ENCODE peak calls at places on chromosome 18, in nine cellular contexts. Y, G, R, V, M, S, E, O and W are unnamed samples. For H3K27me3, the result is how much of the 10 kb centered on the place peaks cover.

GRCh38 chr18:76932026-76932819 is 109.9 kb downstream of the ZNF236 start:
- DNase-seq in Y (no peak), M (peak), G (no peak), E (peak), O (no peak), V (no peak), R (no peak), S (no peak), W (no peak)

GRCh38 chr18:32553174-32553573 is 82.5 kb upstream of the GAREM1 start:
- DNase-seq in Y (no peak), R (no peak), M (peak), V (no peak), S (no peak), O (no peak), G (no peak), E (no peak), W (no peak)

GRCh38 chr18:29879763-29880162 is 1162.8 kb downstream of the DSC3 start:
- DNase-seq in O (no peak), M (no peak), S (no peak), Y (no peak), R (no peak), E (no peak), V (no peak), G (no peak), W (no peak)

GRCh38 chr18:68549257-68549871 is 165.5 kb downstream of the TMX3 start:
- DNase-seq in R (no peak), V (no peak), M (peak), S (no peak), Y (no peak), O (no peak), G (no peak), E (peak), W (no peak)

GRCh38 chr18:68494802-68495560 is 219.9 kb downstream of the TMX3 start:
- DNase-seq in S (no peak), O (no peak), G (no peak), R (no peak), V (no peak), E (peak), M (peak), Y (no peak), W (no peak)

GRCh38 chr18:13235981-13236380 is 17.4 kb downstream of the LDLRAD4 start:
- DNase-seq in M (no peak), O (peak), R (no peak), S (no peak), E (no peak), V (peak), Y (no peak), G (no peak), W (no peak)

GRCh38 chr18:6328624-6329016 is 86.1 kb downstream of the L3MBTL4 start:
- DNase-seq in Y (no peak), R (no peak), M (no peak), S (no peak), O (no peak), E (no peak), V (no peak), G (no peak), W (no peak)

GRCh38 chr18:75083131-75083530 is 125.8 kb downstream of the PTGR3 start:
- DNase-seq in V (no peak), Y (no peak), M (no peak), R (no peak), O (no peak), S (no peak), G (no peak), E (no peak), W (no peak)

GRCh38 chr18:12776821-12777471 is 74.1 kb downstream of the PSMG2 start:
- DNase-seq in V (no peak), E (no peak), Y (no peak), M (no peak), G (no peak), S (no peak), O (peak), R (no peak), W (no peak)

GRCh38 chr18:11494093-11494492 is 115.3 kb upstream of the SLC35G4 start:
- DNase-seq in V (no peak), O (no peak), G (no peak), E (peak), M (no peak), Y (no peak), S (no peak), R (no peak), W (no peak)

DNA sequence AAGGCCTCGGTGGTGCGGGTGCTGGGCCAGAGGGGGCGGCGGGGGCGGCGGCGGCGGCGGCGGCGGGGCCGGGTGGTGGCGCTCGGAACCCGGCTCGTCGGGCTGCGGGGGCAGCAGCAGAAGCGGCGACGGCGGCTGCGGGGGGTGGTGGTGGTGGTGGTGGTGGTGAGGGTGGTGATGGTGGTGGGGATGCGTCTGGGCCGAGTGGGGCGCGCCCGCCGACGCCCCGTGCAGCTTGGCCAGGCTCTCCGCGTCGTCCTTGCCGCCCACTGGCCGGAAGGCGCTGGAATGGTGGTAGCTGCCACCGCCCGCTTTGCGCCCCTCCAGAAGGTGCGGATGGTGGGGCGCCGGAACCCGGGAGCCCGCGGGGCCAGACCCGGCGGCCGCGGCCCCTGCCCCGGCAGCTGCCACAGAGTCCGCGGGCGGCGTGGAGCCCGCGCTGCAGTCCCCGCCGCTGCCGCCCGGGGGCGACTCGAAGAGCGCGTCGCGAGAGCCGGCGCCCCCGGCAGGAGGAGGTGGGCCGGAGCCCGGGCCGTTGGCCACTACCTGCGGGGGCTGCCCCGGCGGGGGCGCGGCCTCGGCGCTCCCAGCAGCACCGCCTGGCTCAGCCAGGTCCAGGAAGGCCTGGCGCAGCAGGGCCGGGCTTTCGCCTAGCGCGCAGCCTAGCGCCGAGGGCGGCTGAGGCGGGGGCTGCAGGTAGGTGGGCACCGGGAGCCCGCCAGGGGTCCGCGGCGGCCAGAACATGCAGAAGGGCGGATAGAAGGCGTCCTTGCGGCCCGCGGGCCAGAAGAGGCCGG is 4.2 kb downstream of the SKOR2 start:
- DNase-seq in R (no peak), V (no peak), S (no peak), G (no peak), Y (no peak), O (no peak), E (no peak), M (no peak), W (no peak)
- H3K27me3 ChIP-seq in R (under half), V (under half), S (under half), G (half or more), Y (under half), O (half or more), E (under half), M (half or more), W (under half)

GRCh38 chr18:59695551-59695950 is 1.7 kb downstream of the CCBE1 start:
- DNase-seq in Y (no peak), R (no peak), E (no peak), V (no peak), O (no peak), S (no peak), G (no peak), M (no peak), W (no peak)

GRCh38 chr18:59696311-59697235 is 650 bp downstream of the CCBE1 start:
- DNase-seq in R (no peak), V (no peak), S (no peak), Y (no peak), O (no peak), M (peak), E (peak), G (peak), W (no peak)

GRCh38 chr18:59697236-59697932 is at the start of gene CCBE1:
- DNase-seq in E (peak), S (peak), M (peak), G (peak), R (no peak), V (no peak), O (peak), Y (no peak), W (no peak)

GRCh38 chr18:59691996-59692395 is 5.2 kb downstream of the CCBE1 start:
- DNase-seq in G (no peak), S (no peak), Y (no peak), V (no peak), M (no peak), E (peak), R (no peak), O (no peak), W (no peak)

GRCh38 chr18:59694824-59695223 is 2.4 kb downstream of the CCBE1 start:
- DNase-seq in V (no peak), E (no peak), G (no peak), S (no peak), M (no peak), Y (no peak), R (no peak), O (no peak), W (no peak)
- H3K27me3 ChIP-seq in V (under half), E (under half), G (under half), S (under half), M (half or more), Y (under half), R (under half), O (under half), W (under half)

GRCh38 chr18:4453712-4454547 is 1.2 kb downstream of the DLGAP1 start:
- DNase-seq in E (peak), M (no peak), V (no peak), S (no peak), G (no peak), Y (no peak), R (no peak), O (peak), W (no peak)
- H3K27me3 ChIP-seq in E (under half), M (under half), V (under half), S (under half), G (under half), Y (under half), R (under half), O (under half), W (under half)

GRCh38 chr18:22560283-22560627 is 142.5 kb upstream of the CTAGE1 start:
- DNase-seq in R (no peak), M (no peak), E (no peak), V (no peak), O (no peak), Y (no peak), S (no peak), G (no peak), W (no peak)

GRCh38 chr18:22563098-22563707 is 145.5 kb upstream of the CTAGE1 start:
- DNase-seq in S (peak), O (no peak), M (peak), R (no peak), G (peak), E (peak), Y (peak), V (peak), W (peak)

GRCh38 chr18:22559414-22560282 is 141.9 kb upstream of the CTAGE1 start:
- DNase-seq in S (peak), E (peak), O (peak), V (no peak), G (peak), Y (no peak), R (no peak), M (peak), W (no peak)

GRCh38 chr18:22558945-22559385 is 141.2 kb upstream of the CTAGE1 start:
- DNase-seq in M (peak), R (no peak), E (peak), S (peak), O (peak), V (no peak), Y (no peak), G (peak), W (peak)

GRCh38 chr18:22560797-22561196 is 143.1 kb upstream of the CTAGE1 start:
- DNase-seq in E (no peak), S (no peak), O (no peak), M (no peak), G (no peak), R (no peak), Y (no peak), V (no peak), W (no peak)
- H3K27me3 ChIP-seq in E (under half), S (under half), O (under half), M (under half), G (under half), R (under half), Y (under half), V (under half), W (under half)

DNA sequence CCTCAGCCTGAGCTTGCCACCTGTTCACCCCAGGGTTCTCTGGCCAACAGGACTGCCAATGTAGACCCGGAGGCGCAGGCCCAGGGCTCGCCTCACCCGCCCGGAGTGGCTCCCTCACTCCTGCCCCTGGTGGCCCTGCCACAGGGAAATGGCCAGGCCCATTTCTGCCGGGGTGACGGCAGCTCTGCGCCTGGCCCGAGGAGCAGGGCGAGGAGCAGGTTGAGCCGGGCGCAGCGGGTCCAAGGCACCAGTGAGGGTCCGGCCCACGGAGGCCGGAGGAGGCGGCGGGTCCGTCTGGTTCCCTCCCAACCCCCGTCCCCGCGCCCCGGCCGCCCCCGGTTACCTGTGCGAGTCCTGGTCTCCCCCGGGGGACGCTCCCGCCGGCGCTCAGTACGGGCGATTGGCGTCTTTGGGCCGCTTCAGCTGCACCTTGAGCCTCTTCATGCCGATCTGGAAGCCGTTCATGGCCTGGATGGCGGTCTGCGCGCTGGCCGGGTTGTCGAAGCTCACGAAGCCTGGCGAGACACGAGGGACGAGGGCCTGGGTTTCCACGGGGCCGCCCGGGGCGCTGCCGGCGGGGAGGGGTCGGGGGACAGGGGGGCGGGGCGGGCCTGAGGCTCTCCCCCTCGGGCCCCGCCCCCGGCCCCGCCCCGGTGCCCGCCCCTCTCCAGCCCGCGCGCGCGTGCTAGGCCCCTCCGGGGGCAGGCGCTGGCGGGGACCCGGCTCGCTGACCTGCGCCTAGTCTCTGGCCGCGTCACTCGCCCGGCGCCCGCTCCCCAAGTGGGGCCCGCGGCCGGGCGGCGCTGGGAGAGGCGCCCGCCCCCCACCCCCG is 312.0 kb downstream of the CELF4 start:
- DNase-seq in G (no peak), Y (no peak), E (no peak), V (no peak), R (no peak), O (peak), M (peak), S (peak), W (no peak)
- H3K27me3 ChIP-seq in G (under half), Y (under half), E (under half), V (under half), R (under half), O (under half), M (under half), S (under half), W (under half)